ENCODE peak calls at places on chromosomes 4 and X, in eight cellular contexts. F is A549, U is transverse colon, X is ovary, K is tibial nerve, C is stomach, D is SK-N-SH, W is HepG2. J is an unnamed sample.

GRCh38 chrX:98350940-98351339 is 1467.2 kb downstream of the RPA4 start:
- DNase-seq in X (no peak), C (no peak), U (no peak), K (no peak), F (no peak), W (no peak), D (no peak), J (no peak)

GRCh38 chr4:70522626-70523025 is 4.3 kb downstream of the AMTN start:
- DNase-seq in F (no peak), C (no peak), X (no peak), U (no peak), K (no peak), W (no peak), D (no peak), J (no peak)

GRCh38 chr4:52035190-52035589 is 2.9 kb downstream of the SGCB start:
- DNase-seq in F (no peak), U (no peak), X (no peak), K (no peak), C (no peak), W (no peak), D (no peak), J (no peak)

GRCh38 chr4:100929135-100929534 is 411.3 kb upstream of the EMCN start:
- DNase-seq in W (no peak), U (no peak), X (no peak), K (no peak), F (no peak), C (no peak), D (no peak), J (no peak)

GRCh38 chr4:78441786-78442185 is 109.8 kb upstream of the ANXA3 start:
- DNase-seq in K (no peak), C (no peak), X (no peak), F (no peak), D (no peak), W (no peak), U (no peak), J (no peak)

GRCh38 chrX:112644713-112645112 is 35.0 kb downstream of the LHFPL1 start:
- DNase-seq in X (no peak), U (no peak), K (no peak), F (no peak), W (no peak), C (no peak), D (no peak), J (no peak)

GRCh38 chr4:173522160-173522873 is 7.7 kb downstream of the HAND2 start:
- DNase-seq in F (no peak), X (peak; percentile 97), U (peak; percentile 71), W (no peak), D (peak; percentile 73), K (peak; percentile 76), C (peak; percentile 55), J (no peak)

GRCh38 chr4:7281316-7282093 is 89.2 kb downstream of the SORCS2 start:
- DNase-seq in U (no peak), X (no peak), D (no peak), F (no peak), W (no peak), C (no peak), K (no peak), J (no peak)

GRCh38 chrX:83845397-83845796 is 15.5 kb upstream of the CYLC1 start:
- DNase-seq in U (no peak), D (peak; percentile 41), K (no peak), X (no peak), W (peak; percentile 18), C (no peak), F (peak; percentile 33), J (peak; percentile 21)

GRCh38 chr4:107893171-107894137 is 37.9 kb upstream of the CYP2U1 start:
- DNase-seq in F (no peak), W (no peak), C (no peak), K (no peak), X (no peak), D (no peak), U (no peak), J (no peak)

GRCh38 chr4:40196724-40197281 is at the start of gene RHOH:
- DNase-seq in X (no peak), C (peak; percentile 42), D (no peak), K (no peak), F (no peak), W (no peak), U (peak; percentile 76), J (no peak)
- TF ChIP-seq EP300 in X (no peak), C (no peak), D (no peak), K (no peak), F (no peak), W (no peak), U (no peak), J (no peak)

GRCh38 chrX:153971124-153971631 is 440 bp downstream of the HCFC1 start:
- DNase-seq in C (peak; percentile 91), K (peak; percentile 61), W (peak; percentile 65), F (peak; percentile 90), U (peak; percentile 95), D (peak; percentile 93), X (peak; percentile 93), J (peak; percentile 92)

GRCh38 chrX:153969125-153969903 is 2.3 kb downstream of the HCFC1 start:
- DNase-seq in D (no peak), U (no peak), C (no peak), K (no peak), X (no peak), F (no peak), W (no peak), J (no peak)

GRCh38 chrX:153970398-153971123 is 1.1 kb downstream of the HCFC1 start:
- DNase-seq in D (peak; percentile 77), C (no peak), F (peak; percentile 76), X (peak; percentile 74), K (no peak), U (no peak), W (peak; percentile 29), J (no peak)

GRCh38 chrX:153968754-153969124 is 2.9 kb downstream of the HCFC1 start:
- DNase-seq in D (no peak), X (no peak), W (no peak), K (no peak), C (no peak), F (no peak), U (peak; percentile 46), J (peak; percentile 19)

GRCh38 chrX:153969904-153970397 is 1.7 kb downstream of the HCFC1 start:
- DNase-seq in W (no peak), U (no peak), X (peak; percentile 68), K (no peak), C (no peak), D (peak; percentile 59), F (no peak), J (peak; percentile 77)
- H3K4me1 ChIP-seq in W (peaks cover 53% of the 10 kb centered on the region), U (peaks cover 11% of the 10 kb centered on the region), X (peaks cover 14% of the 10 kb centered on the region), K (peaks cover 63% of the 10 kb centered on the region), C (peaks cover 68% of the 10 kb centered on the region), D (peaks cover 51% of the 10 kb centered on the region), F (peaks cover 34% of the 10 kb centered on the region), J (peaks cover 46% of the 10 kb centered on the region)

DNA sequence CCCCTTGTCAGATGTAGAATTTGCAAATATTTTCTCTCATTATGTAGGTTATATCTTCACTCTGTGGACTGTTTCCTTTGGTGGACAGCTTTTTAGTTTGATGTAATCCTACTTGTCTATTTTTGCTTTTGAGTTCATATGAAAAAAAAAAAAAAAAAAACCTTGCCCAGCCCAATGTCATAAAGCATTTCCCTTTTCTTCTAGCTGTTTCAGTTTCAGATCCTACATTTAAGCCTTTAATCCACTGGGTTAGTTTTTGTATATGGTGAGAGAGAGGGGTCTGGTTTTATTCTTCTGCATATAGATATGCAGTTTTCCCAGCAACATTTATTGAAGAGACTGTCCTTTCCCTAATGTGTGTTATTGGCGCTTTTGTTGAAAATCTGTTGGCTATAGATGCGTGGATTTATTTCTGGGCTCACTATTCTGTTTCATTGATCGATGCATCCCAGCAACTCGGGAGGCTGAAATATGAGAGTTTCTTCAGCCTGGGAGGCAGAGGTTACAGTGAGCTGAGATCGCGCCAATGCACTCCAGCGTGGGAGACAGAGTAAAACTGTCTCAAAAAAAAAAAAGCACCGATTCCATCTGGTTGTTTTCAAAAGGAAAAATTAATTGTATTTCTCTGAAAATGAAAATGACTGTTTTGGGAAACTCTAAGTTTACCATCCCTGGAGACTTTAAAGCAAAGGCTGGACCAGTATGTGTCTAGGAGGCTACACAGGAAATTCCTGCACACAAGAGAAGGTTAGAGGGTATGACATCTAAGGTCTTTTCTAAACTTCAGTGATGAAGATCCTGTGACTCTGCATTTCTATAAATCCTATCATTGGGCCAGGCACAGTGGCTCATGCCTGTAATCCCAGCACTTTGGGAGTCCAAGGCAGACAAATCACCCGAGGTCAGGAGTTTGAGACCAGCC is 35.6 kb downstream of the STEEP1 start:
- DNase-seq in D (no peak), U (no peak), F (no peak), W (no peak), X (no peak), C (no peak), K (no peak), J (no peak)
- TF ChIP-seq EP300 in D (no peak), U (no peak), F (no peak), W (no peak), X (no peak), C (no peak), K (no peak), J (no peak)

DNA sequence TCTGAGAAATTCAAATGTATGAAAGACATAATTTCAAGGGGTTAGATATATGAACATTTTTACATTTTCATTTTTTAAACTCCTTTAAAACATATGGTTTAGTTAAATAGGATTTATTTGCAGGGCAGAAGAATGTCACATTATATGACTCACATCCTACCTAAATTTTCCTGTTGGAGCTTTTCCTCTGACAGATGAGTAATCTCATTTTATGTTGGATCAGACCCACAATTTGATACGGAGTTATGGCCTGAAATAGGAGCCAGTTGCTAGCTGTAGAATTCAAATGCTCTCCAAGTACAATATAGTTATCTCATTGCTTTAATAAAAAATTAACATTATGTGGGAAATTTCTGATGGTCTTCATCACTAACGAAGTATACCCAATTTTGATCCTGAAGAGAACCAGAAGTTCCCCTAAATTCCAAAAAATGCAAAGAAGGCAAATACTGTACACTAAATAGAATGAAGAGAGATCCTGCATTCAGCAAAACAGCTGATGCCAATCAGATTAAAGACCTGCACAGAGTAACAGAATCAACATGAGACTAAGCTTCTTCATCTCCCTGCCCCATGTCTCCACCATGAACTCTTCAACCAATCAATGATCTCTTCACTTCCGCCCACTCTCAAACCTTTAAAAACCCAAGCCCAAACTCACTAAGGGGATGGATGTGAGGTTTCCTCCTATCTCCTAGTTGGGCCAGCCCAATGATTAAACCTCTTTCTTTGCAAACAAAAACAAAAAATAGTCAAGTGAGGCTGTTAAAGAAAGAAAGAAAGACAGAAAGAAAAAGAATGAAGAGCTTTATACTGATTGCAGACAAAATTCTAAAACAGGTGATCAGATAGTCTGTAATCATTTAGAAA is 10.9 kb upstream of the EXOSC9 start:
- DNase-seq in D (no peak), K (no peak), C (no peak), X (no peak), F (no peak), U (no peak), W (no peak), J (no peak)
- H3K4me1 ChIP-seq in D (no peaks in the 10 kb centered on the region), K (peaks cover 6% of the 10 kb centered on the region), C (no peaks in the 10 kb centered on the region), X (no peaks in the 10 kb centered on the region), F (peaks cover 29% of the 10 kb centered on the region), U (no peaks in the 10 kb centered on the region), W (peaks cover 23% of the 10 kb centered on the region), J (peaks cover 8% of the 10 kb centered on the region)

DNA sequence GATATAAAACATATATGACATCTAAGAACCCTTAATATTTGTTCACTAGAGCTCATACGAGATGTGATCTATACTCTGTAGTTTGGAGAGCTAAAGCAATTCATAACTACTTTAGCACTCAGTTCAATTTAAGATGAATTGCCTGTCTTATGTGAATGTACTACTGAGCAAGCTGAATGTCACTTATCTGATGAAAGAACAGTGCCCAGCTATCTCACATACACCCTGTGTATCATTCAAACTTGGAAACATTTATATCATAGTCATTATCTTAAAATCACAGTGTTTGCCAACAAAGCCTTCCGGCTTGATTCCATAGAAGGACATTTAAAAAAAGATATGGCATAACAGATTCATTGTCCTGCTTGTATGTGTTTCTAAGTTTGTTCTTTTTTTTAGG is 639.6 kb downstream of the CCSER1 start:
- DNase-seq in W (no peak), D (no peak), F (no peak), K (no peak), X (no peak), U (no peak), C (no peak), J (no peak)
- TF ChIP-seq EP300 in W (no peak), D (no peak), F (no peak), K (no peak), X (no peak), U (no peak), C (no peak), J (no peak)

J was measured in upper lobe of left lung.